ENCODE peak calls at places on chromosomes 2 and 18, in nine cellular contexts. U is effector memory CD8-positive, alpha-beta T cell; B is HFF-Myc; D is CD4-positive, alpha-beta memory T cell; K is PC-9; E is CD4-positive, alpha-beta T cell; I is brain microvascular endothelial cell; S is A549; P is stimulated activated CD4-positive, alpha-beta T cell treated with anti-CD3 and anti-CD28 coated beads, Interleukin-15, amount 100 ng/mL, for 24 hours. A is an unnamed sample.

GRCh38 chr2:47189635-47190034 is 34.5 kb upstream of the STPG4 start:
- DNase-seq in U (no peak), S (peak; percentile 62), D (no peak), K (peak; percentile 87), B (no peak), P (no peak), E (no peak), I (peak; percentile 91), A (no peak)

GRCh38 chr2:190432567-190433231 is 24.5 kb downstream of the MFSD6 start:
- DNase-seq in K (no peak), S (no peak), D (no peak), I (no peak), E (no peak), U (no peak), P (no peak), B (no peak), A (no peak)

GRCh38 chr2:183592271-183592670 is 468.0 kb downstream of the NUP35 start:
- DNase-seq in B (no peak), E (no peak), S (no peak), P (no peak), D (no peak), K (no peak), I (no peak), U (no peak), A (no peak)

GRCh38 chr2:84878896-84879594 is 1.8 kb downstream of the TRABD2A start:
- DNase-seq in U (no peak), D (no peak), B (no peak), E (no peak), I (no peak), P (no peak), S (no peak), K (no peak), A (no peak)

GRCh38 chr2:99156901-99157300 is 2.1 kb downstream of the LIPT1 start:
- DNase-seq in U (no peak), I (no peak), P (no peak), D (no peak), K (no peak), E (no peak), B (no peak), S (no peak), A (no peak)

GRCh38 chr2:138132108-138132507 is 167.8 kb downstream of the HNMT start:
- DNase-seq in E (no peak), U (no peak), K (no peak), S (no peak), P (no peak), I (no peak), D (no peak), B (no peak), A (no peak)

GRCh38 chr2:41966920-41967319 is 80.9 kb upstream of the PKDCC start:
- DNase-seq in S (peak; percentile 20), K (peak; percentile 50), P (no peak), I (no peak), B (no peak), D (no peak), U (no peak), E (no peak), A (peak; percentile 51)

GRCh38 chr2:190119257-190119656 is 56.7 kb upstream of the MSTN start:
- DNase-seq in I (no peak), B (no peak), P (no peak), S (no peak), U (peak; percentile 4), K (no peak), D (no peak), E (no peak), A (peak; percentile 50)

GRCh38 chr2:9752441-9753275 is 90.6 kb upstream of the TAF1B start:
- DNase-seq in S (peak; percentile 89), E (peak; percentile 65), B (peak; percentile 35), P (peak; percentile 94), I (peak; percentile 41), U (peak; percentile 68), K (peak; percentile 92), D (peak; percentile 56), A (no peak)

GRCh38 chr2:239715202-239715601 is 309.9 kb downstream of the NDUFA10 start:
- DNase-seq in K (no peak), B (no peak), I (no peak), E (no peak), U (no peak), S (no peak), D (no peak), P (no peak), A (peak; percentile 29)

GRCh38 chr2:8431446-8432125 is 250.3 kb upstream of the ID2 start:
- DNase-seq in K (no peak), D (no peak), B (no peak), S (no peak), E (no peak), I (no peak), U (no peak), P (no peak), A (no peak)

GRCh38 chr2:169001116-169001815 is 29.9 kb downstream of the ABCB11 start:
- DNase-seq in B (no peak), P (peak; percentile 4), E (no peak), D (no peak), U (no peak), S (no peak), K (no peak), I (peak; percentile 52), A (no peak)

GRCh38 chr18:76658627-76659026 is 163.6 kb upstream of the ZNF516 start:
- DNase-seq in U (peak; percentile 2), K (no peak), D (no peak), I (no peak), S (no peak), P (peak; percentile 44), B (no peak), E (no peak), A (no peak)

GRCh38 chr2:197356136-197356535 is 45.6 kb upstream of the ANKRD44 start:
- DNase-seq in B (no peak), D (peak; percentile 7), S (peak; percentile 22), K (no peak), I (no peak), E (no peak), U (no peak), P (peak; percentile 14), A (no peak)

GRCh38 chr2:96933528-96933927 is 52.9 kb downstream of the FAM178B start:
- DNase-seq in P (no peak), B (no peak), I (no peak), S (no peak), D (no peak), U (no peak), K (no peak), E (no peak), A (no peak)

GRCh38 chr18:37565985-37566478 is 434 bp upstream of the CELF4 start:
- DNase-seq in P (no peak), U (no peak), D (no peak), I (peak; percentile 5), K (no peak), S (peak; percentile 12), B (no peak), E (no peak), A (peak; percentile 67)

GRCh38 chr18:13300029-13300428 is 81.5 kb downstream of the LDLRAD4 start:
- DNase-seq in U (no peak), S (no peak), K (no peak), D (no peak), I (no peak), P (no peak), B (no peak), E (no peak), A (no peak)

GRCh38 chr18:78972930-78973331 is 6.7 kb upstream of the SALL3 start:
- DNase-seq in S (no peak), E (no peak), B (no peak), I (no peak), K (no peak), D (no peak), P (no peak), U (no peak), A (no peak)

GRCh38 chr2:2098458-2099167 is 232.5 kb downstream of the MYT1L start:
- DNase-seq in I (no peak), E (no peak), P (no peak), D (no peak), U (no peak), K (no peak), S (no peak), B (no peak), A (no peak)

GRCh38 chr18:45565280-45565970 is 49.9 kb upstream of the SLC14A2 start:
- DNase-seq in D (no peak), S (no peak), B (no peak), I (no peak), K (no peak), P (no peak), U (no peak), E (no peak), A (no peak)

GRCh38 chr2:217184242-217184641 is 324.4 kb upstream of the TNP1 start:
- DNase-seq in S (no peak), I (no peak), E (no peak), D (no peak), P (no peak), U (no peak), K (no peak), B (no peak), A (no peak)

GRCh38 chr2:98560256-98560771 is 48.0 kb downstream of the COA5 start:
- DNase-seq in S (peak; percentile 9), K (no peak), D (no peak), U (no peak), B (peak; percentile 50), I (peak; percentile 91), P (no peak), E (no peak), A (peak; percentile 65)

GRCh38 chr18:79062806-79063205 is 6.4 kb upstream of the ATP9B start:
- DNase-seq in P (no peak), D (no peak), E (no peak), K (peak; percentile 75), U (no peak), I (no peak), S (no peak), B (no peak), A (no peak)

GRCh38 chr2:226180485-226180884 is 619.1 kb downstream of the IRS1 start:
- DNase-seq in S (no peak), I (no peak), U (no peak), K (no peak), E (no peak), B (no peak), D (no peak), P (no peak), A (no peak)

GRCh38 chr2:36352024-36352398 is 3.6 kb upstream of the CRIM1 start:
- DNase-seq in K (peak; percentile 61), P (no peak), I (no peak), S (peak; percentile 73), D (peak; percentile 35), U (peak; percentile 16), B (no peak), E (no peak), A (no peak)

GRCh38 chr18:48815182-48815520 is 135.6 kb downstream of the SMAD7 start:
- DNase-seq in I (no peak), E (no peak), U (no peak), D (no peak), K (no peak), P (no peak), S (no peak), B (no peak), A (no peak)

GRCh38 chr2:172427990-172428840 is 829 bp downstream of the ITGA6 start:
- DNase-seq in S (peak; percentile 57), D (peak; percentile 62), U (peak; percentile 17), E (peak; percentile 60), I (no peak), K (peak; percentile 71), P (peak; percentile 69), B (no peak), A (peak; percentile 66)

GRCh38 chr18:40088130-40088529 is 1866.9 kb upstream of the PIK3C3 start:
- DNase-seq in S (no peak), I (no peak), E (no peak), D (no peak), B (no peak), P (no peak), K (no peak), U (no peak), A (no peak)

GRCh38 chr2:128504242-128505149 is 185.8 kb upstream of the HS6ST1 start:
- DNase-seq in P (no peak), B (no peak), U (no peak), K (peak; percentile 31), D (no peak), S (no peak), E (no peak), I (no peak), A (no peak)

GRCh38 chr2:232781765-232782164 is 5.4 kb upstream of the KCNJ13 start:
- DNase-seq in E (no peak), U (no peak), K (peak; percentile 94), P (peak; percentile 49), I (peak; percentile 69), D (peak; percentile 5), B (peak; percentile 42), S (peak; percentile 30), A (no peak)

GRCh38 chr2:100407108-100407507 is 10.4 kb downstream of the CHST10 start:
- DNase-seq in D (no peak), U (no peak), S (no peak), E (no peak), I (no peak), K (no peak), B (no peak), P (no peak), A (no peak)